ENCODE peak calls at places on chromosomes 13 and 19, in five cellular contexts. One of them, this sample, is unnamed.

GRCh38 chr13:69565334-69565733 is 542.3 kb upstream of the ATXN8OS start:
- DNase-seq in iris pigment epithelial cell: peak; percentile 62
- DNase-seq in M059J: peak; percentile 48
- DNase-seq in cardiac fibroblast: no peak
- DNase-seq in GM12864: peak; percentile 8
- DNase-seq in this sample: peak; percentile 14

GRCh38 chr19:7349961-7350711 is 1.4 kb downstream of the ARHGEF18 start:
- DNase-seq in iris pigment epithelial cell: no peak
- DNase-seq in M059J: no peak
- DNase-seq in cardiac fibroblast: no peak
- DNase-seq in GM12864: no peak
- DNase-seq in this sample: no peak

GRCh38 chr19:403221-404036 is 5.5 kb downstream of the C2CD4C start:
- DNase-seq in iris pigment epithelial cell: no peak
- DNase-seq in M059J: no peak
- DNase-seq in cardiac fibroblast: no peak
- DNase-seq in GM12864: no peak
- DNase-seq in this sample: no peak

GRCh38 chr19:55257461-55258411 is 1.1 kb downstream of the PPP6R1 start:
- DNase-seq in iris pigment epithelial cell: peak; percentile 30
- DNase-seq in M059J: peak; percentile 18
- DNase-seq in cardiac fibroblast: no peak
- DNase-seq in GM12864: no peak
- DNase-seq in this sample: peak; percentile 9

GRCh38 chr13:79815041-79815440 is 334.1 kb downstream of the NDFIP2 start:
- DNase-seq in iris pigment epithelial cell: no peak
- DNase-seq in M059J: no peak
- DNase-seq in cardiac fibroblast: no peak
- DNase-seq in GM12864: no peak
- DNase-seq in this sample: no peak

GRCh38 chr19:51489113-51489512 is 10.8 kb downstream of the CEACAM18 start:
- DNase-seq in iris pigment epithelial cell: no peak
- DNase-seq in M059J: no peak
- DNase-seq in cardiac fibroblast: no peak
- DNase-seq in GM12864: no peak
- DNase-seq in this sample: no peak

GRCh38 chr19:38424272-38424671 is 1.7 kb downstream of the RASGRP4 start:
- DNase-seq in iris pigment epithelial cell: no peak
- DNase-seq in M059J: no peak
- DNase-seq in cardiac fibroblast: no peak
- DNase-seq in GM12864: no peak
- DNase-seq in this sample: no peak

GRCh38 chr19:49129238-49129583 is 9.9 kb downstream of the PPFIA3 start:
- DNase-seq in iris pigment epithelial cell: peak; percentile 46
- DNase-seq in M059J: no peak
- DNase-seq in cardiac fibroblast: no peak
- DNase-seq in GM12864: no peak
- DNase-seq in this sample: no peak

GRCh38 chr19:41531438-41532311 is 44.3 kb upstream of the CEACAM21 start:
- DNase-seq in iris pigment epithelial cell: peak; percentile 61
- DNase-seq in M059J: peak; percentile 9
- DNase-seq in cardiac fibroblast: peak; percentile 94
- DNase-seq in GM12864: peak; percentile 92
- DNase-seq in this sample: peak; percentile 44

GRCh38 chr19:1970003-1970805 is 29.2 kb downstream of the CSNK1G2 start:
- DNase-seq in iris pigment epithelial cell: no peak
- DNase-seq in M059J: peak; percentile 78
- DNase-seq in cardiac fibroblast: no peak
- DNase-seq in GM12864: no peak
- DNase-seq in this sample: no peak

GRCh38 chr13:48255954-48256353 is 22.9 kb downstream of the ITM2B start:
- DNase-seq in iris pigment epithelial cell: no peak
- DNase-seq in M059J: no peak
- DNase-seq in cardiac fibroblast: no peak
- DNase-seq in GM12864: no peak
- DNase-seq in this sample: no peak

GRCh38 chr19:15759962-15760565 is 22.3 kb downstream of the OR10H3 start:
- DNase-seq in iris pigment epithelial cell: no peak
- DNase-seq in M059J: no peak
- DNase-seq in cardiac fibroblast: no peak
- DNase-seq in GM12864: no peak
- DNase-seq in this sample: no peak

GRCh38 chr13:66530686-66531085 is 699.5 kb downstream of the PCDH9 start:
- DNase-seq in iris pigment epithelial cell: no peak
- DNase-seq in M059J: no peak
- DNase-seq in cardiac fibroblast: no peak
- DNase-seq in GM12864: no peak
- DNase-seq in this sample: no peak

GRCh38 chr19:11263726-11264125 is 1.4 kb upstream of the DOCK6 start:
- DNase-seq in iris pigment epithelial cell: no peak
- DNase-seq in M059J: no peak
- DNase-seq in cardiac fibroblast: no peak
- DNase-seq in GM12864: no peak
- DNase-seq in this sample: no peak

GRCh38 chr19:4870025-4870700 is 2.7 kb upstream of the PLIN3 start:
- DNase-seq in iris pigment epithelial cell: peak; percentile 94
- DNase-seq in M059J: peak; percentile 99
- DNase-seq in cardiac fibroblast: peak; percentile 94
- DNase-seq in GM12864: no peak
- DNase-seq in this sample: peak; percentile 90

GRCh38 chr13:32378012-32378411 is 49.9 kb downstream of the N4BP2L1 start:
- DNase-seq in iris pigment epithelial cell: no peak
- DNase-seq in M059J: no peak
- DNase-seq in cardiac fibroblast: peak; percentile 22
- DNase-seq in GM12864: no peak
- DNase-seq in this sample: no peak

GRCh38 chr13:79741006-79741405 is 260.1 kb downstream of the NDFIP2 start:
- DNase-seq in iris pigment epithelial cell: peak; percentile 65
- DNase-seq in M059J: peak; percentile 32
- DNase-seq in cardiac fibroblast: peak; percentile 66
- DNase-seq in GM12864: no peak
- DNase-seq in this sample: peak; percentile 42

GRCh38 chr19:23395041-23395721 is at the start of gene ZNF91:
- DNase-seq in iris pigment epithelial cell: peak; percentile 98
- DNase-seq in M059J: peak; percentile 98
- DNase-seq in cardiac fibroblast: peak; percentile 96
- DNase-seq in GM12864: peak; percentile 90
- DNase-seq in this sample: peak; percentile 98

GRCh38 chr13:97797553-97797952 is 155.9 kb upstream of the IPO5 start:
- DNase-seq in iris pigment epithelial cell: no peak
- DNase-seq in M059J: no peak
- DNase-seq in cardiac fibroblast: no peak
- DNase-seq in GM12864: no peak
- DNase-seq in this sample: no peak

GRCh38 chr19:35332817-35333216 is 3.8 kb downstream of the CD22 start:
- DNase-seq in iris pigment epithelial cell: no peak
- DNase-seq in M059J: no peak
- DNase-seq in cardiac fibroblast: no peak
- DNase-seq in GM12864: no peak
- DNase-seq in this sample: no peak

GRCh38 chr13:34591801-34592454 is 350.1 kb upstream of the NBEA start:
- DNase-seq in iris pigment epithelial cell: no peak
- DNase-seq in M059J: no peak
- DNase-seq in cardiac fibroblast: no peak
- DNase-seq in GM12864: no peak
- DNase-seq in this sample: no peak

GRCh38 chr13:110509971-110510786 is 51.3 kb downstream of the RAB20 start:
- DNase-seq in iris pigment epithelial cell: no peak
- DNase-seq in M059J: no peak
- DNase-seq in cardiac fibroblast: no peak
- DNase-seq in GM12864: no peak
- DNase-seq in this sample: no peak

GRCh38 chr13:51978836-51979556 is 32.3 kb downstream of the ATP7B start:
- DNase-seq in iris pigment epithelial cell: no peak
- DNase-seq in M059J: no peak
- DNase-seq in cardiac fibroblast: peak; percentile 13
- DNase-seq in GM12864: no peak
- DNase-seq in this sample: no peak